ENCODE peak calls at places on chromosome 22, in seven cellular contexts. B is foreskin keratinocyte; N is activated CD4-positive, alpha-beta T cell treated with anti-CD3 and anti-CD28 coated beads for 36 hours; A is activated T-cell treated with anti-CD3 and anti-CD28 coated beads, Interleukin-2, amount 50 U/mL, for 72 hours; E is RWPE2; X is CD8-positive, alpha-beta T cell; Q is Panc1. R is an unnamed sample.

GRCh38 chr22:38163844-38164577 is 17.6 kb downstream of the PLA2G6 start:
- ATAC-seq in E (no peak), X (no peak), B (no peak), A (no peak), Q (no peak), N (no peak), R (no peak)

GRCh38 chr22:41425704-41426365 is 20.8 kb downstream of the TOB2 start:
- ATAC-seq in E (peak; percentile 27), B (no peak), X (peak; percentile 44), N (peak; percentile 90), A (peak; percentile 98), Q (no peak), R (no peak)

GRCh38 chr22:30902496-30903357 is 65.8 kb downstream of the MORC2 start:
- ATAC-seq in N (no peak), A (no peak), Q (no peak), X (no peak), B (no peak), E (no peak), R (no peak)

GRCh38 chr22:37197451-37198289 is 9.6 kb upstream of the C1QTNF6 start:
- ATAC-seq in A (no peak), B (peak; percentile 66), Q (peak; percentile 55), E (peak; percentile 59), N (no peak), X (no peak), R (peak; percentile 4)

GRCh38 chr22:24969588-24970301 is 17.2 kb downstream of the KIAA1671 start:
- ATAC-seq in E (no peak), A (no peak), N (no peak), Q (peak; percentile 86), X (no peak), B (no peak), R (no peak)

GRCh38 chr22:39177456-39177775 is 24.9 kb upstream of the CBX7 start:
- ATAC-seq in N (no peak), E (no peak), B (no peak), A (peak; percentile 28), Q (peak; percentile 9), X (no peak), R (no peak)

GRCh38 chr22:37222440-37222971 is 10.2 kb upstream of the SSTR3 start:
- ATAC-seq in E (no peak), A (peak; percentile 50), X (peak; percentile 29), B (no peak), N (peak; percentile 39), Q (no peak), R (no peak)

GRCh38 chr22:17921871-17922821 is 102.2 kb downstream of the MICAL3 start:
- ATAC-seq in N (no peak), A (no peak), B (peak; percentile 34), E (peak; percentile 9), X (no peak), Q (no peak), R (peak; percentile 23)

R was measured in esophagus mucosa.